ENCODE peak calls at places on chromosomes 7 and 10, in nine cellular contexts. X, K, Y, H, C, P, B, F and J are unnamed samples.

GRCh38 chr10:132681858-132682755 is 103.8 kb downstream of the NKX6-2 start:
- DNase-seq in X (no peak), K (no peak), Y (no peak), H (no peak), C (no peak), P (no peak), B (no peak), F (no peak), J (no peak)

GRCh38 chr10:100133801-100134200 is 52.0 kb downstream of the ERLIN1 start:
- DNase-seq in X (no peak), K (no peak), Y (no peak), H (no peak), C (no peak), P (no peak), B (no peak), F (no peak), J (no peak)

GRCh38 chr10:84665883-84666463 is 337.6 kb downstream of the CCSER2 start:
- DNase-seq in X (no peak), K (no peak), Y (no peak), H (no peak), C (no peak), P (peak; percentile 25), B (no peak), F (peak; percentile 71), J (peak; percentile 23)

GRCh38 chr7:156612930-156613329 is 27.6 kb upstream of the RNF32 start:
- DNase-seq in X (no peak), K (no peak), Y (no peak), H (no peak), C (peak; percentile 31), P (no peak), B (no peak), F (no peak), J (no peak)

GRCh38 chr7:139543801-139544603 is 20.5 kb downstream of the CLEC2L start:
- DNase-seq in X (no peak), K (no peak), Y (no peak), H (no peak), C (no peak), P (no peak), B (no peak), F (no peak), J (no peak)

GRCh38 chr10:16259726-16260125 is 177.1 kb upstream of the PTER start:
- DNase-seq in X (no peak), K (no peak), Y (no peak), H (no peak), C (no peak), P (no peak), B (no peak), F (no peak), J (no peak)

GRCh38 chr7:39407139-39407538 is 159.1 kb upstream of the YAE1 start:
- DNase-seq in X (no peak), K (no peak), Y (no peak), H (no peak), C (no peak), P (no peak), B (no peak), F (no peak), J (peak; percentile 22)

GRCh38 chr7:30232366-30232765 is 52.0 kb upstream of the ZNRF2 start:
- DNase-seq in X (no peak), K (no peak), Y (no peak), H (no peak), C (no peak), P (no peak), B (no peak), F (no peak), J (no peak)

GRCh38 chr7:6481445-6481844 is 33.7 kb upstream of the DAGLB start:
- DNase-seq in X (no peak), K (no peak), Y (no peak), H (no peak), C (no peak), P (no peak), B (no peak), F (no peak), J (no peak)

GRCh38 chr10:94115725-94116124 is 122.0 kb downstream of the PLCE1 start:
- DNase-seq in X (no peak), K (no peak), Y (peak; percentile 76), H (peak; percentile 14), C (no peak), P (no peak), B (no peak), F (no peak), J (no peak)

GRCh38 chr7:72465521-72465920 is 53.4 kb upstream of the CALN1 start:
- DNase-seq in X (no peak), K (no peak), Y (no peak), H (no peak), C (no peak), P (no peak), B (no peak), F (no peak), J (no peak)

GRCh38 chr7:84548366-84549085 is 353.9 kb upstream of the SEMA3A start:
- DNase-seq in X (no peak), K (no peak), Y (no peak), H (no peak), C (no peak), P (no peak), B (peak; percentile 70), F (no peak), J (no peak)

GRCh38 chr10:62613429-62613828 is 191.1 kb upstream of the ADO start:
- DNase-seq in X (no peak), K (no peak), Y (no peak), H (no peak), C (no peak), P (no peak), B (peak; percentile 48), F (no peak), J (no peak)

GRCh38 chr10:46550076-46550790 is 6.2 kb downstream of the GPRIN2 start:
- DNase-seq in X (peak; percentile 10), K (peak; percentile 26), Y (no peak), H (no peak), C (no peak), P (no peak), B (no peak), F (peak; percentile 86), J (no peak)

DNA sequence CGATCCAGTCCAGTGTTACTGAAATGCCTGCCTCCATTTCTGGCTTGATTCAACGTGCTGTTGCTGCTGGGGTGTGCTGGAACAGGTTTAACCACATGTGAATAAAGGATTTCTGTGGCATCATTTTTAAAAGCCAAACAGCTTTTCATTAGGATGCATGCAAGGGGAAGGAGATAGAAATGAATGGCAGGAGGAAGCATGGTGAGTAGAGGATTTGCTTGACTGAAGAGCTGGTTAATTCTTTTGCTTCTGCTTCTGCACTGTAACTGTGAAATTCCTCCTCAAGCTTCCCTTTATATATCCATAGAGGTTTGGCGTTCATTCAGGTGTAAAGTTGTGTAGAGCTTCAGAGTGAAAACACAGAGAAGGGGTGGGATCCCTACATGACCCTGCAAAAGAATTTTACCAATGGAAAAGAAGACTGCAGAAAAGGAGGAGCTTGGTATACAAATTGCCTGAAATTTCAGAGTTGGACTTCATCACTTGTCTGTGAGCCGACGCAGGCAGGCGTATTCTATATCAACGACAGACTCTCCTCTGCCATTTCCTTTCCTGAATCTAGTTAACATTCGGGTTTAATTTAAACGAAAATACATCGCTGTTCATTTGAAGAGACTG is at the start of gene SOSTDC1:
- DNase-seq in X (peak; percentile 9), K (no peak), Y (no peak), H (peak; percentile 29), C (no peak), P (peak; percentile 54), B (peak; percentile 13), F (no peak), J (peak; percentile 61)
- H3K4me3 ChIP-seq in X (no peak within 1 kb of the TSS), K (peak within 1 kb of the TSS; percentile 0), Y (peak within 1 kb of the TSS; percentile 6), H (no peak within 1 kb of the TSS), C (no peak within 1 kb of the TSS), P (peak within 1 kb of the TSS; percentile 7), B (peak within 1 kb of the TSS; percentile 37), F (no peak within 1 kb of the TSS), J (peak within 1 kb of the TSS; percentile 6)

DNA sequence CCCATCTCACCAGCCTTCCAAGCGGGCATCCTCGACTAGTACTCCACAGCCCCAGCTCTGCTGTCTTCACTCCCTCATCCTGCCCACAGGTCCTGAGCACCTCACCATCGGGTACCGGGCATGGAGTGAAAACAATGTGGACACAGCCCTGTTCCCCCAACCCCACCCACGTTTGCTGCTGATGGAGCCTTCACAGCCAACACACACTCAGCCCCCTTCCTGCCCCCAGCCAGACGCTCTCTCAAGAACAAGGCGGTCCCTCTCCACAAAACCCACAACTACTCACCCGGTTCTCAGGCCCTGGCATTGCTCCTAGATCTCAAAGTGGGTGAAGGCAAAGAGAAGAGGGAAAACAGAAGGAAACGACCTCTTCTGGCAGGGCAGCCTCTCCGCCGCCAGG is 56.1 kb downstream of the SLIT1 start:
- DNase-seq in X (no peak), K (no peak), Y (no peak), H (no peak), C (no peak), P (no peak), B (no peak), F (no peak), J (no peak)
- H3K4me3 ChIP-seq in X (no peak overlapping the region), K (no peak overlapping the region), Y (no peak overlapping the region), H (no peak overlapping the region), C (no peak overlapping the region), P (no peak overlapping the region), B (no peak overlapping the region), F (no peak overlapping the region), J (no peak overlapping the region)

GRCh38 chr10:77837925-77838595 is 88.5 kb downstream of the DLG5 start:
- DNase-seq in X (no peak), K (no peak), Y (no peak), H (no peak), C (no peak), P (no peak), B (no peak), F (no peak), J (no peak)

GRCh38 chr10:77834943-77835668 is 91.4 kb downstream of the DLG5 start:
- DNase-seq in X (no peak), K (no peak), Y (no peak), H (no peak), C (no peak), P (no peak), B (no peak), F (no peak), J (no peak)

GRCh38 chr10:77837248-77837924 is 89.2 kb downstream of the DLG5 start:
- DNase-seq in X (no peak), K (peak; percentile 31), Y (no peak), H (peak; percentile 20), C (peak; percentile 34), P (no peak), B (no peak), F (no peak), J (no peak)

GRCh38 chr10:77835669-77836086 is 90.9 kb downstream of the DLG5 start:
- DNase-seq in X (no peak), K (no peak), Y (no peak), H (no peak), C (no peak), P (no peak), B (no peak), F (no peak), J (no peak)

GRCh38 chr10:77836299-77836820 is 90.2 kb downstream of the DLG5 start:
- DNase-seq in X (peak; percentile 63), K (peak; percentile 57), Y (no peak), H (peak; percentile 53), C (peak; percentile 52), P (peak; percentile 47), B (no peak), F (no peak), J (no peak)
- H3K4me3 ChIP-seq in X (no peak overlapping the region), K (no peak overlapping the region), Y (no peak overlapping the region), H (no peak overlapping the region), C (peak overlapping the region; percentile 48), P (no peak overlapping the region), B (no peak overlapping the region), F (no peak overlapping the region), J (no peak overlapping the region)

GRCh38 chr10:78286675-78287074 is 253.0 kb downstream of the RPS24 start:
- DNase-seq in X (no peak), K (no peak), Y (no peak), H (no peak), C (no peak), P (no peak), B (no peak), F (no peak), J (no peak)
- H3K4me3 ChIP-seq in X (no peak overlapping the region), K (no peak overlapping the region), Y (no peak overlapping the region), H (no peak overlapping the region), C (no peak overlapping the region), P (no peak overlapping the region), B (no peak overlapping the region), F (no peak overlapping the region), J (no peak overlapping the region)